ENCODE peak calls at places on chromosomes 12 and 14, in six cellular contexts. E is HS-5; N is tibial nerve; U is ELR; M is esophagus squamous epithelium; V is stimulated activated CD8-positive, alpha-beta memory T cell treated with anti-CD3 and anti-CD28 coated beads, Interleukin-7, amount 100 ng/mL, for 1 hour. J is an unnamed sample.

GRCh38 chr12:57461326-57461903 is 1.8 kb downstream of the GLI1 start:
- DNase-seq in E (no peak), N (peak), U (peak), M (no peak), V (no peak), J (peak)

GRCh38 chr12:50985322-50985721 is 33.0 kb downstream of the HIGD1C start:
- DNase-seq in E (peak), N (no peak), U (peak), M (no peak), V (no peak), J (no peak)

GRCh38 chr12:131074221-131075083 is 120.7 kb downstream of the ADGRD1 start:
- DNase-seq in E (no peak), N (peak), U (no peak), M (no peak), V (no peak), J (no peak)

GRCh38 chr12:56146492-56147460 is 5.6 kb upstream of the MYL6B start:
- DNase-seq in E (no peak), N (no peak), U (no peak), M (no peak), V (no peak), J (no peak)

GRCh38 chr12:80406253-80406652 is 37.8 kb upstream of the PTPRQ start:
- DNase-seq in E (no peak), N (no peak), U (no peak), M (no peak), V (no peak), J (no peak)

GRCh38 chr14:74954232-74954946 is 1.0 kb downstream of the PGF start:
- DNase-seq in E (no peak), N (no peak), U (peak), M (no peak), V (no peak), J (peak)

GRCh38 chr14:65228436-65228835 is 126.1 kb upstream of the MAX start:
- DNase-seq in E (no peak), N (no peak), U (no peak), M (no peak), V (no peak), J (no peak)

GRCh38 chr14:58699656-58700055 is 61.9 kb downstream of the DACT1 start:
- DNase-seq in E (no peak), N (no peak), U (no peak), M (no peak), V (no peak), J (no peak)

GRCh38 chr12:40828593-40828990 is 136.4 kb downstream of the CNTN1 start:
- DNase-seq in E (no peak), N (no peak), U (no peak), M (no peak), V (no peak), J (no peak)

GRCh38 chr12:12990700-12991468 is 9.2 kb downstream of the HEBP1 start:
- DNase-seq in E (no peak), N (no peak), U (no peak), M (no peak), V (no peak), J (no peak)